ENCODE peak calls at places on chromosomes 5 and 9, in five cellular contexts. K, N, G, I and C are unnamed samples. For H3K36me3 and H3K27me3, the result is how much of the 10 kb centered on the place peaks cover.

GRCh38 chr5:151164687-151165392 is 7.3 kb upstream of the ANXA6 start:
- DNase-seq in K (peak), N (peak), G (peak), I (peak), C (peak)

GRCh38 chr9:96626912-96627311 is 7.3 kb upstream of the CDC14B start:
- DNase-seq in K (no peak), N (no peak), G (no peak), I (no peak), C (no peak)

GRCh38 chr9:90054810-90055209 is 450.0 kb downstream of the GADD45G start:
- DNase-seq in K (no peak), N (no peak), G (no peak), I (no peak), C (no peak)

GRCh38 chr9:111731916-111732315 is 62.8 kb downstream of the SHOC1 start:
- DNase-seq in K (no peak), N (no peak), G (no peak), I (no peak), C (no peak)

GRCh38 chr5:4785971-4786370 is 354.2 kb upstream of the ADAMTS16 start:
- DNase-seq in K (no peak), N (no peak), G (no peak), I (no peak), C (no peak)

GRCh38 chr5:160930361-160930760 is 78.3 kb upstream of the ATP10B start:
- DNase-seq in K (no peak), N (peak), G (peak), I (no peak), C (peak)

GRCh38 chr5:72597456-72597948 is 90.3 kb upstream of the ZNF366 start:
- DNase-seq in K (peak), N (no peak), G (peak), I (no peak), C (no peak)

GRCh38 chr5:50727845-50728244 is 61.4 kb downstream of the PARP8 start:
- DNase-seq in K (no peak), N (no peak), G (no peak), I (no peak), C (no peak)

GRCh38 chr5:78063495-78063894 is 231.0 kb downstream of the AP3B1 start:
- DNase-seq in K (no peak), N (no peak), G (no peak), I (no peak), C (no peak)

GRCh38 chr9:8863886-8864881 is 1064.6 kb upstream of the DMAC1 start:
- DNase-seq in K (no peak), N (no peak), G (peak), I (no peak), C (no peak)

GRCh38 chr9:135440620-135441019 is 39.0 kb upstream of the PPP1R26 start:
- DNase-seq in K (peak), N (no peak), G (no peak), I (no peak), C (peak)

GRCh38 chr5:35960328-35960727 is 21.9 kb upstream of the CAPSL start:
- DNase-seq in K (no peak), N (no peak), G (no peak), I (no peak), C (no peak)

GRCh38 chr5:79512692-79513518 is 1.0 kb downstream of the HOMER1 start:
- DNase-seq in K (peak), N (peak), G (peak), I (no peak), C (peak)

GRCh38 chr5:157343842-157344790 is 78.2 kb downstream of the CYFIP2 start:
- DNase-seq in K (peak), N (no peak), G (no peak), I (no peak), C (no peak)

GRCh38 chr5:73841641-73842040 is 215.6 kb downstream of the ARHGEF28 start:
- DNase-seq in K (no peak), N (no peak), G (no peak), I (no peak), C (no peak)

GRCh38 chr5:34487956-34488355 is 168.2 kb upstream of the RAI14 start:
- DNase-seq in K (no peak), N (no peak), G (no peak), I (no peak), C (no peak)

GRCh38 chr9:87578625-87579024 is 81.0 kb downstream of the DAPK1 start:
- DNase-seq in K (no peak), N (no peak), G (peak), I (no peak), C (no peak)

GRCh38 chr9:72290311-72290710 is 74.7 kb downstream of the ZFAND5 start:
- DNase-seq in K (no peak), N (no peak), G (no peak), I (no peak), C (no peak)

GRCh38 chr5:124605516-124605915 is 140.9 kb downstream of the ZNF608 start:
- DNase-seq in K (peak), N (peak), G (no peak), I (peak), C (no peak)

GRCh38 chr5:62340392-62340791 is 34.4 kb downstream of the KIF2A start:
- DNase-seq in K (no peak), N (no peak), G (peak), I (no peak), C (peak)

GRCh38 chr5:107557051-107557658 is 113.6 kb downstream of the EFNA5 start:
- DNase-seq in K (no peak), N (no peak), G (peak), I (no peak), C (no peak)

GRCh38 chr5:14806452-14806851 is 65.1 kb downstream of the ANKH start:
- DNase-seq in K (peak), N (no peak), G (no peak), I (no peak), C (no peak)

GRCh38 chr5:140989254-140989653 is 23.0 kb downstream of the PCDHAC2 start:
- DNase-seq in K (no peak), N (no peak), G (no peak), I (no peak), C (no peak)

GRCh38 chr9:98536542-98537173 is 172.1 kb downstream of the GABBR2 start:
- DNase-seq in K (no peak), N (no peak), G (peak), I (no peak), C (peak)

GRCh38 chr9:110178281-110178680 is 29.7 kb downstream of the C9orf152 start:
- DNase-seq in K (no peak), N (no peak), G (no peak), I (no peak), C (no peak)

GRCh38 chr5:125659316-125660071 is 763.7 kb upstream of the GRAMD2B start:
- DNase-seq in K (no peak), N (peak), G (peak), I (no peak), C (peak)

GRCh38 chr5:79408028-79408427 is 105.9 kb downstream of the HOMER1 start:
- DNase-seq in K (no peak), N (no peak), G (no peak), I (no peak), C (no peak)

GRCh38 chr5:44332360-44332971 is 56.8 kb downstream of the FGF10 start:
- DNase-seq in K (no peak), N (peak), G (peak), I (no peak), C (peak)

GRCh38 chr5:58300346-58300745 is 159.5 kb downstream of the PLK2 start:
- DNase-seq in K (no peak), N (no peak), G (no peak), I (no peak), C (no peak)

GRCh38 chr9:16062542-16063240 is 509.8 kb downstream of the CCDC171 start:
- DNase-seq in K (no peak), N (no peak), G (no peak), I (no peak), C (no peak)

GRCh38 chr5:135223404-135223803 is 175.6 kb downstream of the MACROH2A1 start:
- DNase-seq in K (no peak), N (no peak), G (no peak), I (peak), C (no peak)

GRCh38 chr5:6418679-6419276 is 29.9 kb upstream of the UBE2QL1 start:
- DNase-seq in K (no peak), N (no peak), G (no peak), I (no peak), C (no peak)

GRCh38 chr5:5140051-5141010 is at the start of gene ADAMTS16:
- DNase-seq in K (no peak), N (peak), G (peak), I (no peak), C (peak)

GRCh38 chr5:169717298-169717697 is 80.2 kb downstream of the DOCK2 start:
- DNase-seq in K (no peak), N (no peak), G (no peak), I (no peak), C (no peak)

GRCh38 chr9:134818000-134818568 is 62.5 kb upstream of the FCN2 start:
- DNase-seq in K (no peak), N (no peak), G (no peak), I (no peak), C (no peak)

GRCh38 chr9:133979921-133980863 is 11.9 kb downstream of the VAV2 start:
- DNase-seq in K (no peak), N (no peak), G (no peak), I (no peak), C (peak)

GRCh38 chr9:114799441-114799840 is 6.4 kb downstream of the TNFSF15 start:
- DNase-seq in K (peak), N (peak), G (peak), I (no peak), C (peak)

GRCh38 chr5:41433552-41434181 is 76.7 kb downstream of the PLCXD3 start:
- DNase-seq in K (no peak), N (no peak), G (peak), I (no peak), C (peak)

DNA sequence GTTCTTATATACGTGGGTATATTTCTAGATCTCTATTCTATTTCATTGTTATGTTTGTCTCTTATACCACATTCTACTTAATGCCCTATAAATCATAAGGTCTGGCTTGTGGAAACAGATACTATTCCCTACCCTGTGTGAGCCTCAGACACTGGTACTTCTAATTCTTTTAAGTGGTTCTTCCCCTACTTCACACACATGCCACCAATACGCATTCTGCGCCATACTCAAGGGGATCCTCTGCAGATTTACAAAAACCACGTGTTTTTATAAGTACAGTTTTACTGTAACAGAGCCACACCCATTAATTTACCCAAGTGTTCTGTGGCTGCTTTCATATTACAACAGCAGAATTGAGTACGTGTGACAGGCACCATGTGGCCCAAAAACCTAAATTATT is 195.6 kb downstream of the SAXO1 start:
- DNase-seq in K (no peak), N (no peak), G (no peak), I (no peak), C (no peak)
- H3K4me3 ChIP-seq in K (no peak), N (no peak), G (no peak), I (no peak), C (no peak)

GRCh38 chr5:81679885-81680284 is 71.0 kb downstream of the SSBP2 start:
- DNase-seq in K (no peak), N (no peak), G (no peak), I (no peak), C (no peak)

GRCh38 chr5:81688215-81688614 is 62.7 kb downstream of the SSBP2 start:
- DNase-seq in K (no peak), N (no peak), G (no peak), I (no peak), C (no peak)

GRCh38 chr5:81687292-81687691 is 63.6 kb downstream of the SSBP2 start:
- DNase-seq in K (peak), N (no peak), G (no peak), I (no peak), C (no peak)

GRCh38 chr5:81685481-81685880 is 65.4 kb downstream of the SSBP2 start:
- DNase-seq in K (no peak), N (no peak), G (no peak), I (no peak), C (no peak)
- H3K36me3 ChIP-seq in K (under half), N (under half), G (under half), I (under half), C (under half)

GRCh38 chr9:132156256-132156655 is 5.6 kb upstream of the NTNG2 start:
- DNase-seq in K (no peak), N (no peak), G (no peak), I (no peak), C (no peak)

GRCh38 chr9:132160802-132161742 is 786 bp upstream of the NTNG2 start:
- DNase-seq in K (peak), N (peak), G (peak), I (no peak), C (peak)

GRCh38 chr9:132155514-132155913 is 6.3 kb upstream of the NTNG2 start:
- DNase-seq in K (no peak), N (no peak), G (no peak), I (no peak), C (no peak)

GRCh38 chr9:132154925-132155324 is 6.9 kb upstream of the NTNG2 start:
- DNase-seq in K (no peak), N (no peak), G (peak), I (no peak), C (peak)

GRCh38 chr9:132157347-132158116 is 4.3 kb upstream of the NTNG2 start:
- DNase-seq in K (no peak), N (no peak), G (no peak), I (no peak), C (no peak)
- H3K27me3 ChIP-seq in K (under half), N (under half), G (under half), I (half or more), C (under half)

GRCh38 chr9:20178197-20178596 is 389.4 kb upstream of the SLC24A2 start:
- DNase-seq in K (no peak), N (no peak), G (peak), I (no peak), C (no peak)

GRCh38 chr9:20178679-20179078 is 389.8 kb upstream of the SLC24A2 start:
- DNase-seq in K (no peak), N (no peak), G (no peak), I (no peak), C (no peak)
- H3K4me3 ChIP-seq in K (no peak), N (no peak), G (no peak), I (no peak), C (no peak)

GRCh38 chr9:131585375-131585774 is 40.1 kb downstream of the PRRT1B start:
- DNase-seq in K (no peak), N (no peak), G (no peak), I (no peak), C (no peak)
- H3K36me3 ChIP-seq in K (half or more), N (under half), G (under half), I (half or more), C (under half)

GRCh38 chr5:56029457-56029856 is 34.7 kb upstream of the IL6ST start:
- DNase-seq in K (no peak), N (no peak), G (no peak), I (no peak), C (no peak)
- H3K27me3 ChIP-seq in K (under half), N (under half), G (under half), I (under half), C (under half)